ENCODE peak calls at places on chromosomes 16 and 17, in ten cellular contexts. One of them, this sample, is unnamed.

GRCh38 chr17:66414528-66415175 is 112.2 kb downstream of the PRKCA start:
- DNase-seq in stomach: no peak
- DNase-seq in sigmoid colon: no peak
- DNase-seq in H1: no peak
- DNase-seq in esophagus muscularis mucosa: no peak
- DNase-seq in transverse colon: no peak
- DNase-seq in K562: no peak
- DNase-seq in GM12878: no peak
- DNase-seq in HepG2: no peak
- DNase-seq in suprapubic skin: no peak
- DNase-seq in this sample: no peak

GRCh38 chr16:89246383-89246902 is 28.9 kb downstream of the ZNF778 start:
- DNase-seq in esophagus muscularis mucosa: no peak
- DNase-seq in suprapubic skin: no peak
- DNase-seq in transverse colon: no peak
- DNase-seq in stomach: no peak
- DNase-seq in K562: no peak
- DNase-seq in GM12878: no peak
- DNase-seq in HepG2: peak
- DNase-seq in sigmoid colon: no peak
- DNase-seq in H1: no peak
- DNase-seq in this sample: no peak

GRCh38 chr17:39999067-39999466 is 16.2 kb upstream of the CSF3 start:
- DNase-seq in GM12878: no peak
- DNase-seq in transverse colon: no peak
- DNase-seq in esophagus muscularis mucosa: no peak
- DNase-seq in HepG2: no peak
- DNase-seq in H1: no peak
- DNase-seq in suprapubic skin: no peak
- DNase-seq in K562: no peak
- DNase-seq in stomach: no peak
- DNase-seq in sigmoid colon: no peak
- DNase-seq in this sample: peak

GRCh38 chr17:35981908-35982330 is 622 bp upstream of the CCL16 start:
- DNase-seq in transverse colon: peak
- DNase-seq in K562: peak
- DNase-seq in stomach: no peak
- DNase-seq in sigmoid colon: no peak
- DNase-seq in H1: no peak
- DNase-seq in GM12878: no peak
- DNase-seq in esophagus muscularis mucosa: no peak
- DNase-seq in HepG2: peak
- DNase-seq in suprapubic skin: no peak
- DNase-seq in this sample: no peak

GRCh38 chr16:83574388-83574787 is 233.4 kb upstream of the HSBP1 start:
- DNase-seq in K562: no peak
- DNase-seq in sigmoid colon: no peak
- DNase-seq in HepG2: no peak
- DNase-seq in transverse colon: no peak
- DNase-seq in stomach: no peak
- DNase-seq in H1: no peak
- DNase-seq in suprapubic skin: no peak
- DNase-seq in esophagus muscularis mucosa: no peak
- DNase-seq in GM12878: no peak
- DNase-seq in this sample: no peak

GRCh38 chr16:69040144-69040909 is 65.1 kb upstream of the HAS3 start:
- DNase-seq in H1: no peak
- DNase-seq in transverse colon: no peak
- DNase-seq in stomach: no peak
- DNase-seq in HepG2: peak
- DNase-seq in K562: no peak
- DNase-seq in GM12878: no peak
- DNase-seq in sigmoid colon: peak
- DNase-seq in esophagus muscularis mucosa: no peak
- DNase-seq in suprapubic skin: no peak
- DNase-seq in this sample: no peak

GRCh38 chr16:75262104-75262799 is 10.8 kb upstream of the BCAR1 start:
- DNase-seq in K562: no peak
- DNase-seq in suprapubic skin: no peak
- DNase-seq in stomach: peak
- DNase-seq in sigmoid colon: peak
- DNase-seq in HepG2: peak
- DNase-seq in esophagus muscularis mucosa: no peak
- DNase-seq in transverse colon: peak
- DNase-seq in H1: no peak
- DNase-seq in GM12878: no peak
- DNase-seq in this sample: peak

GRCh38 chr16:24748242-24748641 is 18.8 kb downstream of the TNRC6A start:
- DNase-seq in suprapubic skin: no peak
- DNase-seq in K562: peak
- DNase-seq in H1: no peak
- DNase-seq in HepG2: no peak
- DNase-seq in sigmoid colon: peak
- DNase-seq in esophagus muscularis mucosa: no peak
- DNase-seq in stomach: no peak
- DNase-seq in GM12878: no peak
- DNase-seq in transverse colon: no peak
- DNase-seq in this sample: peak

GRCh38 chr17:49861150-49861884 is 13.4 kb upstream of the TAC4 start:
- DNase-seq in GM12878: no peak
- DNase-seq in transverse colon: peak
- DNase-seq in K562: peak
- DNase-seq in sigmoid colon: no peak
- DNase-seq in stomach: no peak
- DNase-seq in esophagus muscularis mucosa: no peak
- DNase-seq in suprapubic skin: no peak
- DNase-seq in H1: peak
- DNase-seq in HepG2: peak
- DNase-seq in this sample: no peak

GRCh38 chr16:78436023-78436422 is 336.6 kb downstream of the WWOX start:
- DNase-seq in GM12878: no peak
- DNase-seq in sigmoid colon: no peak
- DNase-seq in K562: peak
- DNase-seq in esophagus muscularis mucosa: peak
- DNase-seq in HepG2: no peak
- DNase-seq in transverse colon: no peak
- DNase-seq in H1: peak
- DNase-seq in suprapubic skin: no peak
- DNase-seq in stomach: no peak
- DNase-seq in this sample: no peak

GRCh38 chr16:54066451-54067056 is 220.0 kb downstream of the IRX3 start:
- DNase-seq in K562: no peak
- DNase-seq in GM12878: no peak
- DNase-seq in suprapubic skin: no peak
- DNase-seq in esophagus muscularis mucosa: no peak
- DNase-seq in sigmoid colon: no peak
- DNase-seq in stomach: no peak
- DNase-seq in HepG2: peak
- DNase-seq in transverse colon: no peak
- DNase-seq in H1: no peak
- DNase-seq in this sample: no peak

GRCh38 chr17:15233022-15233805 is 31.9 kb downstream of the PMP22 start:
- DNase-seq in esophagus muscularis mucosa: no peak
- DNase-seq in suprapubic skin: no peak
- DNase-seq in HepG2: peak
- DNase-seq in transverse colon: no peak
- DNase-seq in K562: peak
- DNase-seq in GM12878: no peak
- DNase-seq in sigmoid colon: no peak
- DNase-seq in stomach: no peak
- DNase-seq in H1: no peak
- DNase-seq in this sample: no peak

GRCh38 chr16:73610605-73611177 is 562.8 kb upstream of the ZFHX3 start:
- DNase-seq in sigmoid colon: no peak
- DNase-seq in stomach: no peak
- DNase-seq in H1: no peak
- DNase-seq in HepG2: no peak
- DNase-seq in GM12878: no peak
- DNase-seq in transverse colon: no peak
- DNase-seq in K562: no peak
- DNase-seq in suprapubic skin: no peak
- DNase-seq in esophagus muscularis mucosa: no peak
- DNase-seq in this sample: no peak

GRCh38 chr17:2192367-2193028 is 111.1 kb downstream of the SMG6 start:
- DNase-seq in H1: no peak
- DNase-seq in GM12878: peak
- DNase-seq in sigmoid colon: no peak
- DNase-seq in esophagus muscularis mucosa: no peak
- DNase-seq in K562: peak
- DNase-seq in suprapubic skin: no peak
- DNase-seq in stomach: no peak
- DNase-seq in HepG2: no peak
- DNase-seq in transverse colon: peak
- DNase-seq in this sample: no peak

GRCh38 chr17:55825213-55825612 is 74.4 kb downstream of the PCTP start:
- DNase-seq in H1: no peak
- DNase-seq in transverse colon: no peak
- DNase-seq in esophagus muscularis mucosa: no peak
- DNase-seq in stomach: no peak
- DNase-seq in HepG2: peak
- DNase-seq in GM12878: no peak
- DNase-seq in K562: peak
- DNase-seq in suprapubic skin: no peak
- DNase-seq in sigmoid colon: no peak
- DNase-seq in this sample: no peak

GRCh38 chr17:68491864-68492263 is 20.4 kb upstream of the PRKAR1A start:
- DNase-seq in suprapubic skin: no peak
- DNase-seq in H1: no peak
- DNase-seq in sigmoid colon: no peak
- DNase-seq in transverse colon: peak
- DNase-seq in K562: peak
- DNase-seq in GM12878: no peak
- DNase-seq in esophagus muscularis mucosa: no peak
- DNase-seq in HepG2: no peak
- DNase-seq in stomach: peak
- DNase-seq in this sample: peak

GRCh38 chr17:41873559-41874292 is 8.5 kb upstream of the KLHL11 start:
- DNase-seq in sigmoid colon: no peak
- DNase-seq in suprapubic skin: no peak
- DNase-seq in transverse colon: no peak
- DNase-seq in stomach: no peak
- DNase-seq in K562: no peak
- DNase-seq in HepG2: no peak
- DNase-seq in GM12878: no peak
- DNase-seq in H1: no peak
- DNase-seq in esophagus muscularis mucosa: no peak
- DNase-seq in this sample: no peak

GRCh38 chr17:56914641-56915263 is 903 bp upstream of the TRIM25 start:
- DNase-seq in esophagus muscularis mucosa: no peak
- DNase-seq in sigmoid colon: no peak
- DNase-seq in K562: peak
- DNase-seq in HepG2: no peak
- DNase-seq in H1: no peak
- DNase-seq in transverse colon: no peak
- DNase-seq in suprapubic skin: no peak
- DNase-seq in stomach: no peak
- DNase-seq in GM12878: no peak
- DNase-seq in this sample: no peak

GRCh38 chr17:59406808-59407381 is 75.4 kb downstream of the YPEL2 start:
- DNase-seq in stomach: no peak
- DNase-seq in H1: no peak
- DNase-seq in sigmoid colon: no peak
- DNase-seq in esophagus muscularis mucosa: no peak
- DNase-seq in transverse colon: no peak
- DNase-seq in GM12878: no peak
- DNase-seq in K562: no peak
- DNase-seq in HepG2: peak
- DNase-seq in suprapubic skin: no peak
- DNase-seq in this sample: no peak
- TF ChIP-seq POLR2AphosphoS5 in stomach: no peak
- TF ChIP-seq POLR2AphosphoS5 in H1: no peak
- TF ChIP-seq POLR2AphosphoS5 in sigmoid colon: no peak
- TF ChIP-seq POLR2AphosphoS5 in esophagus muscularis mucosa: no peak
- TF ChIP-seq POLR2AphosphoS5 in transverse colon: no peak
- TF ChIP-seq POLR2AphosphoS5 in GM12878: no peak
- TF ChIP-seq POLR2AphosphoS5 in K562: no peak
- TF ChIP-seq POLR2AphosphoS5 in HepG2: no peak
- TF ChIP-seq POLR2AphosphoS5 in suprapubic skin: no peak
- TF ChIP-seq POLR2AphosphoS5 in this sample: no peak

GRCh38 chr16:27624154-27625049 is 74.5 kb downstream of the KATNIP start:
- DNase-seq in stomach: no peak
- DNase-seq in H1: no peak
- DNase-seq in esophagus muscularis mucosa: no peak
- DNase-seq in transverse colon: peak
- DNase-seq in suprapubic skin: no peak
- DNase-seq in K562: no peak
- DNase-seq in HepG2: peak
- DNase-seq in GM12878: no peak
- DNase-seq in sigmoid colon: no peak
- DNase-seq in this sample: no peak
- TF ChIP-seq POLR2A in stomach: no peak
- TF ChIP-seq POLR2A in H1: no peak
- TF ChIP-seq POLR2A in esophagus muscularis mucosa: no peak
- TF ChIP-seq POLR2A in transverse colon: peak
- TF ChIP-seq POLR2A in suprapubic skin: no peak
- TF ChIP-seq POLR2A in K562: no peak
- TF ChIP-seq POLR2A in HepG2: peak
- TF ChIP-seq POLR2A in GM12878: no peak
- TF ChIP-seq POLR2A in sigmoid colon: no peak
- TF ChIP-seq POLR2A in this sample: no peak

GRCh38 chr17:34287858-34288257 is 2.3 kb downstream of the CCL11 start:
- DNase-seq in HepG2: no peak
- DNase-seq in GM12878: no peak
- DNase-seq in H1: no peak
- DNase-seq in stomach: no peak
- DNase-seq in K562: no peak
- DNase-seq in sigmoid colon: no peak
- DNase-seq in esophagus muscularis mucosa: no peak
- DNase-seq in suprapubic skin: no peak
- DNase-seq in transverse colon: no peak
- DNase-seq in this sample: no peak

GRCh38 chr17:34291721-34292348 is 6.3 kb downstream of the CCL11 start:
- DNase-seq in stomach: no peak
- DNase-seq in suprapubic skin: no peak
- DNase-seq in GM12878: no peak
- DNase-seq in sigmoid colon: no peak
- DNase-seq in transverse colon: no peak
- DNase-seq in K562: no peak
- DNase-seq in H1: no peak
- DNase-seq in HepG2: no peak
- DNase-seq in esophagus muscularis mucosa: no peak
- DNase-seq in this sample: no peak
- TF ChIP-seq EP300 in stomach: no peak
- TF ChIP-seq EP300 in suprapubic skin: no peak
- TF ChIP-seq EP300 in GM12878: no peak
- TF ChIP-seq EP300 in sigmoid colon: no peak
- TF ChIP-seq EP300 in transverse colon: no peak
- TF ChIP-seq EP300 in K562: no peak
- TF ChIP-seq EP300 in H1: no peak
- TF ChIP-seq EP300 in HepG2: no peak
- TF ChIP-seq EP300 in esophagus muscularis mucosa: no peak
- TF ChIP-seq EP300 in this sample: no peak

DNA sequence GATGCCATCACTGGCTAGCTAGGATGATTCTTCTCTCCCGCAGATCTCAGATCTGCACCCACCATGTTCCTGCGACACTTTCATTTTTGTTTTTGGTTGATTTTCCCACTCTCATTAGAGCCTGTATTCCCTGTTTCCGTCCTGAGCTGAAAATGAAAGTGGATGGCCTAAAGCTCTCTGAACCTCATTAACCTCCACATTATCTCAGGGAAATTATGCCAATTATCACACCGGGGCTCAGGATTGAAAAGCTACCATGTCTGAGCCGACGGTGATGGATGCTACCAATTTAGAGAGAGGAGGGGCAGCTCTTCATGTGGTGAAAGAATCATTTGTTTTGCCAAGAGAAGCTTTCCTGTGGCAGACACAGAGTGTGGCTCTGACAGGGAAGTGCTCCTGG is 410.4 kb upstream of the CDH11 start:
- DNase-seq in suprapubic skin: no peak
- DNase-seq in HepG2: no peak
- DNase-seq in K562: no peak
- DNase-seq in H1: no peak
- DNase-seq in sigmoid colon: no peak
- DNase-seq in transverse colon: no peak
- DNase-seq in stomach: no peak
- DNase-seq in GM12878: no peak
- DNase-seq in esophagus muscularis mucosa: peak
- DNase-seq in this sample: no peak
- TF ChIP-seq POLR2AphosphoS5 in suprapubic skin: no peak
- TF ChIP-seq POLR2AphosphoS5 in HepG2: no peak
- TF ChIP-seq POLR2AphosphoS5 in K562: no peak
- TF ChIP-seq POLR2AphosphoS5 in H1: no peak
- TF ChIP-seq POLR2AphosphoS5 in sigmoid colon: no peak
- TF ChIP-seq POLR2AphosphoS5 in transverse colon: no peak
- TF ChIP-seq POLR2AphosphoS5 in stomach: no peak
- TF ChIP-seq POLR2AphosphoS5 in GM12878: no peak
- TF ChIP-seq POLR2AphosphoS5 in esophagus muscularis mucosa: no peak
- TF ChIP-seq POLR2AphosphoS5 in this sample: no peak